ENCODE peak calls at places on chromosomes 2 and 18, in nine cellular contexts. One of them, this sample, is unnamed.

GRCh38 chr18:45402485-45403056 is 212.7 kb upstream of the SLC14A2 start:
- DNase-seq in HCT116: no peak
- DNase-seq in A549: no peak
- DNase-seq in K562: no peak
- DNase-seq in SK-N-SH: no peak
- DNase-seq in H1: no peak
- DNase-seq in HepG2: no peak
- DNase-seq in endothelial cell of umbilical vein: no peak
- DNase-seq in GM12878: no peak
- DNase-seq in this sample: no peak

GRCh38 chr2:72154386-72154785 is 6.7 kb upstream of the CYP26B1 start:
- DNase-seq in K562: no peak
- DNase-seq in endothelial cell of umbilical vein: no peak
- DNase-seq in HepG2: no peak
- DNase-seq in H1: peak; percentile 47
- DNase-seq in A549: no peak
- DNase-seq in SK-N-SH: no peak
- DNase-seq in HCT116: no peak
- DNase-seq in GM12878: no peak
- DNase-seq in this sample: no peak

GRCh38 chr18:59385191-59385590 is 26.1 kb upstream of the LMAN1 start:
- DNase-seq in HepG2: no peak
- DNase-seq in endothelial cell of umbilical vein: no peak
- DNase-seq in HCT116: no peak
- DNase-seq in K562: no peak
- DNase-seq in GM12878: no peak
- DNase-seq in H1: no peak
- DNase-seq in A549: no peak
- DNase-seq in SK-N-SH: no peak
- DNase-seq in this sample: no peak

GRCh38 chr2:54522624-54523281 is 66.6 kb downstream of the SPTBN1 start:
- DNase-seq in HCT116: peak; percentile 60
- DNase-seq in H1: peak; percentile 68
- DNase-seq in K562: peak; percentile 80
- DNase-seq in HepG2: peak; percentile 86
- DNase-seq in GM12878: peak; percentile 47
- DNase-seq in SK-N-SH: peak; percentile 60
- DNase-seq in A549: peak; percentile 79
- DNase-seq in endothelial cell of umbilical vein: peak; percentile 44
- DNase-seq in this sample: peak; percentile 74

GRCh38 chr18:433960-434359 is 66.5 kb downstream of the COLEC12 start:
- DNase-seq in endothelial cell of umbilical vein: peak; percentile 43
- DNase-seq in HepG2: no peak
- DNase-seq in GM12878: no peak
- DNase-seq in A549: no peak
- DNase-seq in HCT116: no peak
- DNase-seq in SK-N-SH: no peak
- DNase-seq in K562: no peak
- DNase-seq in H1: no peak
- DNase-seq in this sample: no peak

GRCh38 chr2:62319061-62319460 is 123.1 kb downstream of the B3GNT2 start:
- DNase-seq in SK-N-SH: no peak
- DNase-seq in A549: no peak
- DNase-seq in HCT116: no peak
- DNase-seq in GM12878: no peak
- DNase-seq in endothelial cell of umbilical vein: no peak
- DNase-seq in H1: no peak
- DNase-seq in K562: no peak
- DNase-seq in HepG2: no peak
- DNase-seq in this sample: no peak

GRCh38 chr2:216478151-216478550 is 20.5 kb upstream of the RPL37A start:
- DNase-seq in HCT116: peak; percentile 50
- DNase-seq in HepG2: no peak
- DNase-seq in A549: no peak
- DNase-seq in GM12878: no peak
- DNase-seq in H1: no peak
- DNase-seq in endothelial cell of umbilical vein: peak; percentile 95
- DNase-seq in K562: no peak
- DNase-seq in SK-N-SH: no peak
- DNase-seq in this sample: peak; percentile 76

GRCh38 chr2:79721966-79722365 is 209.1 kb downstream of the CTNNA2 start:
- DNase-seq in H1: no peak
- DNase-seq in GM12878: no peak
- DNase-seq in HepG2: no peak
- DNase-seq in A549: no peak
- DNase-seq in SK-N-SH: no peak
- DNase-seq in K562: no peak
- DNase-seq in HCT116: no peak
- DNase-seq in endothelial cell of umbilical vein: no peak
- DNase-seq in this sample: no peak

GRCh38 chr2:75200140-75200985 is 1.0 kb upstream of the TACR1 start:
- DNase-seq in endothelial cell of umbilical vein: peak; percentile 9
- DNase-seq in H1: peak; percentile 72
- DNase-seq in HepG2: no peak
- DNase-seq in A549: peak; percentile 68
- DNase-seq in SK-N-SH: peak; percentile 74
- DNase-seq in HCT116: no peak
- DNase-seq in K562: no peak
- DNase-seq in GM12878: no peak
- DNase-seq in this sample: no peak

GRCh38 chr18:11005528-11005927 is 143.8 kb downstream of the PIEZO2 start:
- DNase-seq in HepG2: peak; percentile 99
- DNase-seq in HCT116: no peak
- DNase-seq in A549: peak; percentile 36
- DNase-seq in SK-N-SH: no peak
- DNase-seq in H1: no peak
- DNase-seq in endothelial cell of umbilical vein: peak; percentile 95
- DNase-seq in K562: no peak
- DNase-seq in GM12878: peak; percentile 58
- DNase-seq in this sample: no peak

GRCh38 chr2:160242863-160243552 is 42.9 kb upstream of the ITGB6 start:
- DNase-seq in A549: no peak
- DNase-seq in H1: no peak
- DNase-seq in GM12878: no peak
- DNase-seq in K562: no peak
- DNase-seq in HepG2: no peak
- DNase-seq in SK-N-SH: no peak
- DNase-seq in HCT116: no peak
- DNase-seq in endothelial cell of umbilical vein: no peak
- DNase-seq in this sample: no peak

GRCh38 chr18:61992285-61992684 is 99.5 kb upstream of the RNF152 start:
- DNase-seq in HCT116: peak; percentile 35
- DNase-seq in K562: no peak
- DNase-seq in HepG2: peak; percentile 13
- DNase-seq in H1: no peak
- DNase-seq in A549: no peak
- DNase-seq in SK-N-SH: no peak
- DNase-seq in GM12878: no peak
- DNase-seq in endothelial cell of umbilical vein: peak; percentile 95
- DNase-seq in this sample: no peak

GRCh38 chr2:98467082-98467536 is 22.5 kb downstream of the INPP4A start:
- DNase-seq in H1: no peak
- DNase-seq in HCT116: no peak
- DNase-seq in A549: no peak
- DNase-seq in HepG2: no peak
- DNase-seq in endothelial cell of umbilical vein: no peak
- DNase-seq in K562: no peak
- DNase-seq in SK-N-SH: no peak
- DNase-seq in GM12878: no peak
- DNase-seq in this sample: peak; percentile 42

GRCh38 chr18:78246041-78246440 is 733.6 kb upstream of the SALL3 start:
- DNase-seq in H1: no peak
- DNase-seq in endothelial cell of umbilical vein: no peak
- DNase-seq in HCT116: no peak
- DNase-seq in SK-N-SH: no peak
- DNase-seq in K562: no peak
- DNase-seq in HepG2: no peak
- DNase-seq in GM12878: no peak
- DNase-seq in A549: no peak
- DNase-seq in this sample: no peak

GRCh38 chr18:6605115-6605869 is 124.2 kb upstream of the ARHGAP28 start:
- DNase-seq in endothelial cell of umbilical vein: no peak
- DNase-seq in A549: no peak
- DNase-seq in K562: no peak
- DNase-seq in HCT116: no peak
- DNase-seq in SK-N-SH: no peak
- DNase-seq in H1: no peak
- DNase-seq in GM12878: no peak
- DNase-seq in HepG2: no peak
- DNase-seq in this sample: no peak

GRCh38 chr2:136376211-136376610 is 258.3 kb upstream of the CXCR4 start:
- DNase-seq in H1: peak; percentile 27
- DNase-seq in GM12878: no peak
- DNase-seq in endothelial cell of umbilical vein: no peak
- DNase-seq in K562: no peak
- DNase-seq in A549: no peak
- DNase-seq in SK-N-SH: no peak
- DNase-seq in HepG2: no peak
- DNase-seq in HCT116: no peak
- DNase-seq in this sample: no peak

GRCh38 chr2:182473635-182474034 is 46.8 kb upstream of the PDE1A start:
- DNase-seq in GM12878: no peak
- DNase-seq in HepG2: no peak
- DNase-seq in HCT116: no peak
- DNase-seq in endothelial cell of umbilical vein: no peak
- DNase-seq in H1: no peak
- DNase-seq in SK-N-SH: no peak
- DNase-seq in A549: no peak
- DNase-seq in K562: no peak
- DNase-seq in this sample: no peak

GRCh38 chr2:112684415-112684775 is 36.4 kb upstream of the NT5DC4 start:
- DNase-seq in endothelial cell of umbilical vein: no peak
- DNase-seq in GM12878: no peak
- DNase-seq in HCT116: no peak
- DNase-seq in A549: no peak
- DNase-seq in K562: no peak
- DNase-seq in H1: no peak
- DNase-seq in HepG2: no peak
- DNase-seq in SK-N-SH: no peak
- DNase-seq in this sample: no peak

GRCh38 chr2:112679484-112679883 is 33.7 kb downstream of the SLC20A1 start:
- DNase-seq in K562: no peak
- DNase-seq in SK-N-SH: no peak
- DNase-seq in A549: no peak
- DNase-seq in HepG2: no peak
- DNase-seq in HCT116: no peak
- DNase-seq in endothelial cell of umbilical vein: no peak
- DNase-seq in H1: no peak
- DNase-seq in GM12878: no peak
- DNase-seq in this sample: no peak

GRCh38 chr2:112683550-112684414 is 37.0 kb upstream of the NT5DC4 start:
- DNase-seq in HepG2: peak; percentile 36
- DNase-seq in HCT116: no peak
- DNase-seq in endothelial cell of umbilical vein: no peak
- DNase-seq in SK-N-SH: no peak
- DNase-seq in GM12878: no peak
- DNase-seq in A549: no peak
- DNase-seq in K562: peak; percentile 96
- DNase-seq in H1: no peak
- DNase-seq in this sample: peak; percentile 96

GRCh38 chr2:112682101-112682500 is 36.4 kb downstream of the SLC20A1 start:
- DNase-seq in SK-N-SH: no peak
- DNase-seq in HCT116: no peak
- DNase-seq in K562: no peak
- DNase-seq in HepG2: no peak
- DNase-seq in H1: no peak
- DNase-seq in endothelial cell of umbilical vein: no peak
- DNase-seq in GM12878: no peak
- DNase-seq in A549: no peak
- DNase-seq in this sample: peak; percentile 87

GRCh38 chr2:112680666-112681101 is 34.9 kb downstream of the SLC20A1 start:
- DNase-seq in endothelial cell of umbilical vein: no peak
- DNase-seq in K562: no peak
- DNase-seq in HepG2: no peak
- DNase-seq in HCT116: no peak
- DNase-seq in SK-N-SH: no peak
- DNase-seq in A549: no peak
- DNase-seq in H1: no peak
- DNase-seq in GM12878: no peak
- DNase-seq in this sample: no peak
- H3K4me3 ChIP-seq in endothelial cell of umbilical vein: no peak overlapping the region
- H3K4me3 ChIP-seq in K562: no peak overlapping the region
- H3K4me3 ChIP-seq in HepG2: peak overlapping the region; percentile 39
- H3K4me3 ChIP-seq in HCT116: no peak overlapping the region
- H3K4me3 ChIP-seq in SK-N-SH: no peak overlapping the region
- H3K4me3 ChIP-seq in A549: no peak overlapping the region
- H3K4me3 ChIP-seq in H1: no peak overlapping the region
- H3K4me3 ChIP-seq in GM12878: no peak overlapping the region
- H3K4me3 ChIP-seq in this sample: no peak overlapping the region

GRCh38 chr18:25350561-25351201 is 1.3 kb downstream of the ZNF521 start:
- DNase-seq in SK-N-SH: peak; percentile 72
- DNase-seq in endothelial cell of umbilical vein: peak; percentile 55
- DNase-seq in K562: no peak
- DNase-seq in A549: no peak
- DNase-seq in GM12878: no peak
- DNase-seq in HepG2: no peak
- DNase-seq in H1: peak; percentile 65
- DNase-seq in HCT116: no peak
- DNase-seq in this sample: no peak
- TF ChIP-seq MAX in SK-N-SH: no peak
- TF ChIP-seq MAX in endothelial cell of umbilical vein: no peak
- TF ChIP-seq MAX in K562: no peak
- TF ChIP-seq MAX in A549: no peak
- TF ChIP-seq MAX in GM12878: no peak
- TF ChIP-seq MAX in HepG2: no peak
- TF ChIP-seq MAX in H1: no peak
- TF ChIP-seq MAX in HCT116: no peak
- TF ChIP-seq MAX in this sample: no peak

GRCh38 chr18:47399475-47399874 is 148.0 kb upstream of the SKOR2 start:
- DNase-seq in A549: no peak
- DNase-seq in SK-N-SH: no peak
- DNase-seq in K562: no peak
- DNase-seq in endothelial cell of umbilical vein: no peak
- DNase-seq in H1: no peak
- DNase-seq in GM12878: no peak
- DNase-seq in HepG2: no peak
- DNase-seq in HCT116: no peak
- DNase-seq in this sample: no peak

GRCh38 chr18:47397671-47398319 is 146.3 kb upstream of the SKOR2 start:
- DNase-seq in H1: peak; percentile 84
- DNase-seq in HepG2: peak; percentile 10
- DNase-seq in HCT116: peak; percentile 8
- DNase-seq in K562: peak; percentile 51
- DNase-seq in endothelial cell of umbilical vein: no peak
- DNase-seq in A549: peak; percentile 9
- DNase-seq in SK-N-SH: peak; percentile 25
- DNase-seq in GM12878: no peak
- DNase-seq in this sample: peak; percentile 43
- TF ChIP-seq CTCF in H1: peak; percentile 75
- TF ChIP-seq CTCF in HepG2: peak; percentile 59
- TF ChIP-seq CTCF in HCT116: peak; percentile 86
- TF ChIP-seq CTCF in K562: peak; percentile 41
- TF ChIP-seq CTCF in endothelial cell of umbilical vein: no peak
- TF ChIP-seq CTCF in A549: peak; percentile 15
- TF ChIP-seq CTCF in SK-N-SH: peak; percentile 37
- TF ChIP-seq CTCF in GM12878: peak; percentile 9
- TF ChIP-seq CTCF in this sample: peak; percentile 68

DNA sequence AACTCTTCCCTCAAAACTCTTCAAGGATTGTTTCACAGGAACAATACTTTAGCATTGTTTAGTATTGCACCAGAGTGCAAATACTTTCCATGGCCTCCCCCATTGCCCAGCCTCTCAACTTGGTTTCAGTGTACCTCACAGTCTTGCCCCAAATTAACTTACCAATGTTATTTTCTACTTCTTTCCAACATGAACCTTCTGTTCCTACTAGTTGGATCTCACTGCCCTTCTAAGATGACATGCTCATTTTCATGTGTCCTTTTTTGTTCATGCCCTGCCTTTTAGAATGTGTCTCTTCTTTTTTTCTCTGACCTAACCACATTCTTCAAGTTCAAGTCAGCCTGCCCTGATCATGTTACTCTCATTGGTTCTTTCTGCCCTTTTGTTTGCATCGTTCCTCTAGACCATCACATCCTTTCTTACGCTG is 4.1 kb downstream of the SPATS2L start:
- DNase-seq in HCT116: no peak
- DNase-seq in H1: no peak
- DNase-seq in A549: no peak
- DNase-seq in SK-N-SH: no peak
- DNase-seq in GM12878: no peak
- DNase-seq in K562: no peak
- DNase-seq in endothelial cell of umbilical vein: no peak
- DNase-seq in HepG2: no peak
- DNase-seq in this sample: no peak
- H3K4me3 ChIP-seq in HCT116: no peak overlapping the region
- H3K4me3 ChIP-seq in H1: no peak overlapping the region
- H3K4me3 ChIP-seq in A549: no peak overlapping the region
- H3K4me3 ChIP-seq in SK-N-SH: no peak overlapping the region
- H3K4me3 ChIP-seq in GM12878: peak overlapping the region; percentile 17
- H3K4me3 ChIP-seq in K562: no peak overlapping the region
- H3K4me3 ChIP-seq in endothelial cell of umbilical vein: no peak overlapping the region
- H3K4me3 ChIP-seq in HepG2: peak overlapping the region; percentile 1
- H3K4me3 ChIP-seq in this sample: no peak overlapping the region

This sample was measured in NB4.